ENCODE peak calls at places on chromosomes 13 and 19, in seven cellular contexts. B is non-pigmented ciliary epithelial cell; J is C1 segment of cervical spinal cord; G is stimulated activated CD4-positive, alpha-beta T cell treated with anti-CD3 and anti-CD28 coated beads, Interleukin-1b, Interleukin-23, amount 100 ng/mL, for 1 hour; Q is CD4-positive, alpha-beta memory T cell; P is stomach; R is GM23338. L is an unnamed sample.

GRCh38 chr19:49881672-49882394 is 4.3 kb downstream of the TBC1D17 start:
- DNase-seq in B (no peak), J (no peak), G (no peak), Q (no peak), P (no peak), R (peak), L (no peak)

GRCh38 chr13:46334008-46334407 is 53.0 kb downstream of the RUBCNL start:
- DNase-seq in B (no peak), J (no peak), G (no peak), Q (no peak), P (no peak), R (no peak), L (no peak)

GRCh38 chr13:96178759-96179158 is 88.9 kb downstream of the HS6ST3 start:
- DNase-seq in B (no peak), J (no peak), G (no peak), Q (no peak), P (no peak), R (no peak), L (no peak)

GRCh38 chr13:64684685-64685431 is 2545.3 kb downstream of the PCDH9 start:
- DNase-seq in B (no peak), J (no peak), G (no peak), Q (no peak), P (no peak), R (peak), L (peak)

GRCh38 chr13:104206450-104207044 is 1140.3 kb upstream of the SLC10A2 start:
- DNase-seq in B (no peak), J (no peak), G (no peak), Q (no peak), P (no peak), R (no peak), L (no peak)

GRCh38 chr19:6061420-6062130 is 48.7 kb downstream of the RFX2 start:
- DNase-seq in B (no peak), J (no peak), G (no peak), Q (no peak), P (no peak), R (no peak), L (no peak)

GRCh38 chr19:3699071-3699740 is 1.1 kb downstream of the PIP5K1C start:
- DNase-seq in B (no peak), J (peak), G (no peak), Q (peak), P (no peak), R (no peak), L (no peak)

GRCh38 chr19:15255359-15255990 is 23.2 kb upstream of the EPHX3 start:
- DNase-seq in B (no peak), J (no peak), G (no peak), Q (no peak), P (no peak), R (no peak), L (no peak)

GRCh38 chr19:7883105-7883504 is 5.2 kb upstream of the LRRC8E start:
- DNase-seq in B (no peak), J (no peak), G (no peak), Q (no peak), P (no peak), R (no peak), L (no peak)

GRCh38 chr13:38577048-38577447 is 109.8 kb upstream of the FREM2 start:
- DNase-seq in B (no peak), J (no peak), G (no peak), Q (no peak), P (no peak), R (peak), L (no peak)

GRCh38 chr13:30153871-30154426 is 153.4 kb downstream of the KATNAL1 start:
- DNase-seq in B (no peak), J (no peak), G (no peak), Q (no peak), P (no peak), R (peak), L (peak)

GRCh38 chr13:42320375-42320787 is 48.4 kb downstream of the AKAP11 start:
- DNase-seq in B (no peak), J (no peak), G (no peak), Q (no peak), P (no peak), R (peak), L (no peak)

GRCh38 chr19:3403489-3404323 is 37.3 kb downstream of the NFIC start:
- DNase-seq in B (peak), J (peak), G (no peak), Q (no peak), P (peak), R (peak), L (no peak)

GRCh38 chr19:49489601-49490167 is 2.3 kb downstream of the RPL13A start:
- DNase-seq in B (no peak), J (no peak), G (no peak), Q (peak), P (no peak), R (no peak), L (peak)

GRCh38 chr13:40438999-40439797 is 227.2 kb downstream of the FOXO1 start:
- DNase-seq in B (no peak), J (no peak), G (no peak), Q (no peak), P (no peak), R (no peak), L (no peak)

GRCh38 chr19:30691767-30692516 is 319.8 kb downstream of the ZNF536 start:
- DNase-seq in B (no peak), J (no peak), G (no peak), Q (no peak), P (no peak), R (no peak), L (no peak)

GRCh38 chr13:74135306-74136088 is 1.3 kb upstream of the KLF12 start:
- DNase-seq in B (no peak), J (peak), G (peak), Q (peak), P (peak), R (peak), L (peak)

GRCh38 chr19:14511245-14511625 is 7.0 kb downstream of the DNAJB1 start:
- DNase-seq in B (no peak), J (no peak), G (no peak), Q (no peak), P (no peak), R (no peak), L (no peak)